ENCODE peak calls at places on chromosomes 3 and 15, in eight cellular contexts. One of them, this sample, is unnamed.
A peak's percentile ranks its signal among the peaks of the same experiment; 100 is the strongest.

GRCh38 chr3:27281671-27282150 is 87.5 kb downstream of the NEK10 start:
- DNase-seq in SK-N-SH: no peak
- DNase-seq in astrocyte of the spinal cord: no peak
- DNase-seq in breast epithelium: no peak
- DNase-seq in choroid plexus epithelial cell: no peak
- DNase-seq in tibial artery: no peak
- DNase-seq in PC-9: no peak
- DNase-seq in cardiac muscle cell: no peak
- DNase-seq in this sample: no peak

GRCh38 chr3:3552741-3553140 is 246.5 kb upstream of the LRRN1 start:
- DNase-seq in breast epithelium: no peak
- DNase-seq in cardiac muscle cell: no peak
- DNase-seq in SK-N-SH: no peak
- DNase-seq in choroid plexus epithelial cell: peak; percentile 7
- DNase-seq in PC-9: no peak
- DNase-seq in astrocyte of the spinal cord: peak; percentile 68
- DNase-seq in tibial artery: no peak
- DNase-seq in this sample: no peak

GRCh38 chr3:129485681-129486056 is 42.8 kb upstream of the RHO start:
- DNase-seq in choroid plexus epithelial cell: peak; percentile 98
- DNase-seq in astrocyte of the spinal cord: peak; percentile 90
- DNase-seq in tibial artery: peak; percentile 93
- DNase-seq in cardiac muscle cell: peak; percentile 99
- DNase-seq in PC-9: peak; percentile 95
- DNase-seq in breast epithelium: peak; percentile 93
- DNase-seq in SK-N-SH: no peak
- DNase-seq in this sample: peak; percentile 73

GRCh38 chr3:126102530-126102951 is 18.6 kb upstream of the SLC41A3 start:
- DNase-seq in PC-9: no peak
- DNase-seq in tibial artery: peak; percentile 96
- DNase-seq in SK-N-SH: no peak
- DNase-seq in choroid plexus epithelial cell: no peak
- DNase-seq in astrocyte of the spinal cord: no peak
- DNase-seq in cardiac muscle cell: peak; percentile 21
- DNase-seq in breast epithelium: no peak
- DNase-seq in this sample: peak; percentile 34

GRCh38 chr3:156551746-156552145 is 3.2 kb downstream of the SSR3 start:
- DNase-seq in SK-N-SH: no peak
- DNase-seq in cardiac muscle cell: peak; percentile 77
- DNase-seq in tibial artery: no peak
- DNase-seq in PC-9: no peak
- DNase-seq in breast epithelium: no peak
- DNase-seq in choroid plexus epithelial cell: peak; percentile 86
- DNase-seq in astrocyte of the spinal cord: peak; percentile 77
- DNase-seq in this sample: peak; percentile 62

GRCh38 chr3:136817448-136817847 is 1.5 kb upstream of the SLC35G2 start:
- DNase-seq in breast epithelium: no peak
- DNase-seq in SK-N-SH: no peak
- DNase-seq in cardiac muscle cell: no peak
- DNase-seq in astrocyte of the spinal cord: no peak
- DNase-seq in tibial artery: no peak
- DNase-seq in choroid plexus epithelial cell: no peak
- DNase-seq in PC-9: no peak
- DNase-seq in this sample: no peak

GRCh38 chr3:82354181-82354696 is 592.8 kb upstream of the GBE1 start:
- DNase-seq in astrocyte of the spinal cord: no peak
- DNase-seq in breast epithelium: no peak
- DNase-seq in PC-9: no peak
- DNase-seq in SK-N-SH: no peak
- DNase-seq in choroid plexus epithelial cell: peak; percentile 75
- DNase-seq in tibial artery: no peak
- DNase-seq in cardiac muscle cell: no peak
- DNase-seq in this sample: no peak

GRCh38 chr15:88232771-88233170 is 23.8 kb downstream of the NTRK3 start:
- DNase-seq in tibial artery: no peak
- DNase-seq in choroid plexus epithelial cell: no peak
- DNase-seq in PC-9: no peak
- DNase-seq in cardiac muscle cell: no peak
- DNase-seq in breast epithelium: no peak
- DNase-seq in astrocyte of the spinal cord: no peak
- DNase-seq in SK-N-SH: no peak
- DNase-seq in this sample: no peak

GRCh38 chr15:76346666-76347506 is 10.3 kb downstream of the ISL2 start:
- DNase-seq in cardiac muscle cell: peak; percentile 32
- DNase-seq in tibial artery: no peak
- DNase-seq in SK-N-SH: peak; percentile 22
- DNase-seq in choroid plexus epithelial cell: no peak
- DNase-seq in PC-9: no peak
- DNase-seq in astrocyte of the spinal cord: no peak
- DNase-seq in breast epithelium: no peak
- DNase-seq in this sample: no peak

GRCh38 chr3:37712918-37713819 is 148.5 kb upstream of the CTDSPL start:
- DNase-seq in choroid plexus epithelial cell: peak; percentile 63
- DNase-seq in cardiac muscle cell: peak; percentile 57
- DNase-seq in breast epithelium: no peak
- DNase-seq in PC-9: no peak
- DNase-seq in astrocyte of the spinal cord: peak; percentile 67
- DNase-seq in SK-N-SH: no peak
- DNase-seq in tibial artery: peak; percentile 74
- DNase-seq in this sample: no peak

GRCh38 chr15:83115410-83115809 is 8.0 kb downstream of the TM6SF1 start:
- DNase-seq in cardiac muscle cell: no peak
- DNase-seq in SK-N-SH: no peak
- DNase-seq in choroid plexus epithelial cell: no peak
- DNase-seq in PC-9: no peak
- DNase-seq in tibial artery: no peak
- DNase-seq in breast epithelium: no peak
- DNase-seq in astrocyte of the spinal cord: no peak
- DNase-seq in this sample: no peak

GRCh38 chr15:63560741-63561448 is 36.3 kb upstream of the FBXL22 start:
- DNase-seq in PC-9: no peak
- DNase-seq in tibial artery: no peak
- DNase-seq in breast epithelium: no peak
- DNase-seq in SK-N-SH: no peak
- DNase-seq in cardiac muscle cell: no peak
- DNase-seq in choroid plexus epithelial cell: peak; percentile 31
- DNase-seq in astrocyte of the spinal cord: no peak
- DNase-seq in this sample: no peak

GRCh38 chr3:169678122-169678521 is 14.6 kb upstream of the MECOM start:
- DNase-seq in astrocyte of the spinal cord: no peak
- DNase-seq in cardiac muscle cell: peak; percentile 15
- DNase-seq in tibial artery: no peak
- DNase-seq in PC-9: no peak
- DNase-seq in breast epithelium: no peak
- DNase-seq in SK-N-SH: no peak
- DNase-seq in choroid plexus epithelial cell: no peak
- DNase-seq in this sample: no peak

DNA sequence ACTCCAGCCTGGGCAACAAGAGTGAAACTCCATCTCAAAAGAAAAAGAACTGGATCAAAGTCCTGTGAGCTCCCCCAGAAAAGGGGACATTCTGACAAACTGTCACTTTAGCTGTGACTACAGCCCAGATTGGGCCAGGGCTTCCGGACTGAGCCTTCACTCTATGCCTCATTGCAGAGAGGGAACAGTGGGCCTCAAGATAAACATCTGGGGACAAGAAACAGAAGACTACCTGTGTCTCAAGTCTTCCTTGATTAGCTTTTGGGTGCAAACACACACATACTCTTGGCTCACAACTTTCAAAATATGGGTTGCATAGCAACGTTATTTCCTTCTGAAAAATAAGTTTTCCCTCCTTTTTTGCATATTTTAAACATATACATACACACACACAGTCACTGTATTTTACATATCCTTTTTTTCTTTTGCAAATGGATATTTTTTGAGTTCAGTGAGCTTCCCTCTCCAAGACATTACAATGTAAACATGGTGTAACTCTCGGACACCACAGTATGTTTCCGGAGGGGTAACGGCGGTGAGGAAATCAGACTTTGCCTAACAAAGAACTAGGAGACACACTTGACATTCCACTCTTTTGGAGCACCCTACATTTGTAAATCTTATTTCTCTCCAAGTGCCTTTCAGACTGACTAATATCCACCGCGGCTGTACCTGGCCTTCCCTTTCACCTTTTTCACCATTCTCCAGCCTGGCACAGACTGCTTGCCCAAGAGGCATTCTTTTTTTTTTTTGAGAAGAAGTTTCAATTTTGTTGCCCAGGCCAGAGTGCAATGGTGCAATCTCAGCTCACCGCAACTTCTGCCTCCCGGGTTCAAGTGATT is 3.5 kb downstream of the TKT start:
- DNase-seq in tibial artery: no peak
- DNase-seq in breast epithelium: no peak
- DNase-seq in PC-9: no peak
- DNase-seq in SK-N-SH: no peak
- DNase-seq in astrocyte of the spinal cord: no peak
- DNase-seq in cardiac muscle cell: peak; percentile 50
- DNase-seq in choroid plexus epithelial cell: peak; percentile 56
- DNase-seq in this sample: no peak
- H3K4me3 ChIP-seq in tibial artery: no peak overlapping the region
- H3K4me3 ChIP-seq in breast epithelium: no peak overlapping the region
- H3K4me3 ChIP-seq in PC-9: peak overlapping the region; percentile 98
- H3K4me3 ChIP-seq in SK-N-SH: peak overlapping the region; percentile 34
- H3K4me3 ChIP-seq in astrocyte of the spinal cord: peak overlapping the region; percentile 7
- H3K4me3 ChIP-seq in cardiac muscle cell: no peak overlapping the region
- H3K4me3 ChIP-seq in choroid plexus epithelial cell: peak overlapping the region; percentile 6
- H3K4me3 ChIP-seq in this sample: peak overlapping the region; percentile 18

GRCh38 chr3:58419782-58420512 is 13.7 kb downstream of the PDHB start:
- DNase-seq in astrocyte of the spinal cord: peak; percentile 18
- DNase-seq in choroid plexus epithelial cell: no peak
- DNase-seq in SK-N-SH: no peak
- DNase-seq in breast epithelium: no peak
- DNase-seq in cardiac muscle cell: peak; percentile 42
- DNase-seq in PC-9: no peak
- DNase-seq in tibial artery: peak; percentile 80
- DNase-seq in this sample: no peak

GRCh38 chr3:58425782-58426181 is 7.8 kb downstream of the PDHB start:
- DNase-seq in breast epithelium: no peak
- DNase-seq in PC-9: no peak
- DNase-seq in astrocyte of the spinal cord: no peak
- DNase-seq in tibial artery: no peak
- DNase-seq in cardiac muscle cell: no peak
- DNase-seq in SK-N-SH: no peak
- DNase-seq in choroid plexus epithelial cell: no peak
- DNase-seq in this sample: no peak

GRCh38 chr3:58424613-58425012 is 9.0 kb downstream of the PDHB start:
- DNase-seq in astrocyte of the spinal cord: no peak
- DNase-seq in breast epithelium: no peak
- DNase-seq in tibial artery: no peak
- DNase-seq in cardiac muscle cell: no peak
- DNase-seq in PC-9: no peak
- DNase-seq in SK-N-SH: no peak
- DNase-seq in choroid plexus epithelial cell: no peak
- DNase-seq in this sample: no peak

GRCh38 chr3:58421004-58421403 is 12.6 kb downstream of the PDHB start:
- DNase-seq in SK-N-SH: no peak
- DNase-seq in tibial artery: no peak
- DNase-seq in breast epithelium: no peak
- DNase-seq in choroid plexus epithelial cell: no peak
- DNase-seq in astrocyte of the spinal cord: no peak
- DNase-seq in cardiac muscle cell: no peak
- DNase-seq in PC-9: no peak
- DNase-seq in this sample: no peak

DNA sequence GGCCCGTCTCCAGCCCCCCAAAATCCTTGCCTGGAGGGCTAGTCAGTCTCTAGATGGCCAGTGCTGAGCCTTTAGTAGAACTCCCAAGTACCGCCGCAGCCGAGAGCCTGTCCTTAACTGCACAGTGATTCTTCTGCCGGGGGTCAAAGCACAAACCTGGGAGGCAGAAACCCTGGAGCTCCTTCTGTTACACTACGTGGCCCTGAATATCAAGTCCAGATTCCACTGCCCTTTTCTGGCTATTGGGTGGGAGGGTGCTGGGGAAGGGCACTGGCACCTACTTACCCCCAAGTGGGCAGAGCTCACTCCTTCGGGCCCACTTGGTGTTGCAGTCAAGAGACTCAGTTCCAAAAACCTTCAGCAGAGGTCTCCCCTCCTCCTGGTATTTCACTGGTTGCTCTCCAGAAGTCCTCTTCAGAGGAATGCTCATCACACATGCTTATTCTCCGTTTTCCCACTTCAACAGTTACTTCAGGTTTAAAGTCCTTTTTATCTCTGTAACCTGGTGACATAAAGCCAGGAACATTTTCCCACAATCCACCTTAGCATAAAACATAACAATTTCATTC is 10.8 kb downstream of the PDHB start:
- DNase-seq in choroid plexus epithelial cell: peak; percentile 74
- DNase-seq in cardiac muscle cell: peak; percentile 52
- DNase-seq in tibial artery: no peak
- DNase-seq in PC-9: no peak
- DNase-seq in astrocyte of the spinal cord: peak; percentile 35
- DNase-seq in SK-N-SH: no peak
- DNase-seq in breast epithelium: no peak
- DNase-seq in this sample: no peak
- TF ChIP-seq CTCF in choroid plexus epithelial cell: peak; percentile 65
- TF ChIP-seq CTCF in cardiac muscle cell: peak; percentile 38
- TF ChIP-seq CTCF in tibial artery: peak; percentile 7
- TF ChIP-seq CTCF in PC-9: peak; percentile 38
- TF ChIP-seq CTCF in astrocyte of the spinal cord: peak; percentile 38
- TF ChIP-seq CTCF in SK-N-SH: no peak
- TF ChIP-seq CTCF in breast epithelium: no peak
- TF ChIP-seq CTCF in this sample: peak; percentile 19

DNA sequence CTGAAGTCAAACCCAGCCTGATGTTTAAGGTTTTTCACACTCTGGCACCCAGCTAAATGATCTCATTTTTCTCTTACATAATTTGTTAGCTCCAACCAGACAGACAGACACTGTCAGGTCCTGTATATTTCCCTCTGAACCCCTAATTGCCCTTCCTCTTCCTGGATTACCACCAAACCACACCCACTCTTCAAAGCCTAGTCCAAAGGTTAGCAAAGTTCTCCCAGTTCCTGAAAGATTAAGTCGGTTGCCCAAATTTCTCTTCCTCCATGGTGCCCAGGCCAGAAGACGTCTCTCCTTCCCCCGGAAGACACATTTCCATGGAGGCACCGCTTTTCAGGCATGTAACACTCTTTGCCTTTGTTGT is 169.3 kb downstream of the FAM43A start:
- DNase-seq in PC-9: no peak
- DNase-seq in tibial artery: no peak
- DNase-seq in cardiac muscle cell: no peak
- DNase-seq in astrocyte of the spinal cord: no peak
- DNase-seq in SK-N-SH: no peak
- DNase-seq in breast epithelium: no peak
- DNase-seq in choroid plexus epithelial cell: no peak
- DNase-seq in this sample: no peak
- H3K4me3 ChIP-seq in PC-9: no peak overlapping the region
- H3K4me3 ChIP-seq in tibial artery: no peak overlapping the region
- H3K4me3 ChIP-seq in cardiac muscle cell: no peak overlapping the region
- H3K4me3 ChIP-seq in astrocyte of the spinal cord: no peak overlapping the region
- H3K4me3 ChIP-seq in SK-N-SH: no peak overlapping the region
- H3K4me3 ChIP-seq in breast epithelium: no peak overlapping the region
- H3K4me3 ChIP-seq in choroid plexus epithelial cell: no peak overlapping the region
- H3K4me3 ChIP-seq in this sample: no peak overlapping the region

DNA sequence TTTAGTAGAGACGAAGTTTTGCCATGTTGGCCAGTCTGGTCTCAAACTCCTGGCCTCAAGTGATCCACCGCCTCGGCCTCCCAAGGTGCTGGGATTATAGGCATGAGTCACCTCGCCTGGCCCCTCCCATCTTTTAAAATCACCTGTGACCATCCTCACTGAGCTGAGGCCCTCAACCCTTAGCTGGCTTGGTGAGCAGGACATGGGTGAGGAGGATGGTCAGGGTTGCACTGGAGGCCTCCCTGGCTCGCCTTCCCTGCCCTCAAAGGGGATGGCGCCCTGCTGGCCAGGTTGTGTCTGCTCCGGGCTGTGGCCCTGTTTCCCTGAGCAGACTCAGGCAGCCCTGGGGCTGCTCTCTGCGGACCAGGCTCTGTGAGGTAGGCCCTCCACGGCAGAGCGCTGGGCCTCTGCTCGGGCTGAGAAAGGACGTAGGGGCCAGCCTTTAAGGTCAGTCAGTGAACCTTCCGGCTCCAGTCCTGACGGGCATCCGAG is 33.7 kb downstream of the SYNM start:
- DNase-seq in cardiac muscle cell: no peak
- DNase-seq in choroid plexus epithelial cell: no peak
- DNase-seq in tibial artery: peak; percentile 69
- DNase-seq in SK-N-SH: no peak
- DNase-seq in astrocyte of the spinal cord: no peak
- DNase-seq in breast epithelium: no peak
- DNase-seq in PC-9: no peak
- DNase-seq in this sample: no peak
- TF ChIP-seq CTCF in cardiac muscle cell: no peak
- TF ChIP-seq CTCF in choroid plexus epithelial cell: no peak
- TF ChIP-seq CTCF in tibial artery: no peak
- TF ChIP-seq CTCF in SK-N-SH: no peak
- TF ChIP-seq CTCF in astrocyte of the spinal cord: no peak
- TF ChIP-seq CTCF in breast epithelium: no peak
- TF ChIP-seq CTCF in PC-9: no peak
- TF ChIP-seq CTCF in this sample: no peak